ENCODE peak calls at places on chromosomes 3 and 15, in eight cellular contexts. One of them, this sample, is unnamed. For H3K27me3 and H3K4me1, the result is how much of the 10 kb centered on the place peaks cover.

GRCh38 chr3:12553921-12554391 is 2.9 kb upstream of the MKRN2 start:
- DNase-seq in psoas muscle: peak
- DNase-seq in SJSA1: peak
- DNase-seq in cardiac muscle cell: no peak
- DNase-seq in BE2C: peak
- DNase-seq in vagina: no peak
- DNase-seq in adrenal gland: peak
- DNase-seq in neuronal stem cell: no peak
- DNase-seq in this sample: no peak

GRCh38 chr3:165827233-165827632 is 10.0 kb downstream of the BCHE start:
- DNase-seq in psoas muscle: no peak
- DNase-seq in SJSA1: no peak
- DNase-seq in cardiac muscle cell: no peak
- DNase-seq in BE2C: no peak
- DNase-seq in vagina: no peak
- DNase-seq in adrenal gland: no peak
- DNase-seq in neuronal stem cell: no peak
- DNase-seq in this sample: no peak

GRCh38 chr3:42692667-42693529 is 7.6 kb downstream of the KLHL40 start:
- DNase-seq in psoas muscle: no peak
- DNase-seq in SJSA1: no peak
- DNase-seq in cardiac muscle cell: no peak
- DNase-seq in BE2C: no peak
- DNase-seq in vagina: no peak
- DNase-seq in adrenal gland: no peak
- DNase-seq in neuronal stem cell: no peak
- DNase-seq in this sample: no peak

GRCh38 chr3:49276475-49277356 is at the start of gene C3orf62:
- DNase-seq in psoas muscle: peak
- DNase-seq in SJSA1: peak
- DNase-seq in cardiac muscle cell: peak
- DNase-seq in BE2C: peak
- DNase-seq in vagina: peak
- DNase-seq in adrenal gland: peak
- DNase-seq in neuronal stem cell: no peak
- DNase-seq in this sample: peak

GRCh38 chr3:58899953-58900298 is 149.9 kb downstream of the CFAP20DC start:
- DNase-seq in psoas muscle: no peak
- DNase-seq in SJSA1: no peak
- DNase-seq in cardiac muscle cell: no peak
- DNase-seq in BE2C: no peak
- DNase-seq in vagina: no peak
- DNase-seq in adrenal gland: no peak
- DNase-seq in neuronal stem cell: no peak
- DNase-seq in this sample: no peak

GRCh38 chr3:8982509-8982908 is 19.2 kb upstream of the RAD18 start:
- DNase-seq in psoas muscle: no peak
- DNase-seq in SJSA1: no peak
- DNase-seq in cardiac muscle cell: no peak
- DNase-seq in BE2C: no peak
- DNase-seq in vagina: peak
- DNase-seq in adrenal gland: peak
- DNase-seq in neuronal stem cell: no peak
- DNase-seq in this sample: no peak

GRCh38 chr15:74609938-74610301 is 5.7 kb upstream of the CLK3 start:
- DNase-seq in psoas muscle: no peak
- DNase-seq in SJSA1: no peak
- DNase-seq in cardiac muscle cell: no peak
- DNase-seq in BE2C: no peak
- DNase-seq in vagina: no peak
- DNase-seq in adrenal gland: no peak
- DNase-seq in neuronal stem cell: no peak
- DNase-seq in this sample: no peak

GRCh38 chr15:94412979-94413741 is 181.8 kb downstream of the MCTP2 start:
- DNase-seq in psoas muscle: no peak
- DNase-seq in SJSA1: no peak
- DNase-seq in cardiac muscle cell: peak
- DNase-seq in BE2C: no peak
- DNase-seq in vagina: no peak
- DNase-seq in adrenal gland: no peak
- DNase-seq in neuronal stem cell: peak
- DNase-seq in this sample: no peak

GRCh38 chr3:115788921-115789470 is 165.7 kb downstream of the GAP43 start:
- DNase-seq in psoas muscle: no peak
- DNase-seq in SJSA1: peak
- DNase-seq in cardiac muscle cell: no peak
- DNase-seq in BE2C: no peak
- DNase-seq in vagina: no peak
- DNase-seq in adrenal gland: no peak
- DNase-seq in neuronal stem cell: no peak
- DNase-seq in this sample: no peak

GRCh38 chr3:14587733-14588360 is 47.7 kb upstream of the GRIP2 start:
- DNase-seq in psoas muscle: no peak
- DNase-seq in SJSA1: peak
- DNase-seq in cardiac muscle cell: no peak
- DNase-seq in BE2C: no peak
- DNase-seq in vagina: no peak
- DNase-seq in adrenal gland: no peak
- DNase-seq in neuronal stem cell: no peak
- DNase-seq in this sample: no peak

GRCh38 chr3:159964166-159964973 is 24.3 kb upstream of the IL12A start:
- DNase-seq in psoas muscle: no peak
- DNase-seq in SJSA1: peak
- DNase-seq in cardiac muscle cell: no peak
- DNase-seq in BE2C: no peak
- DNase-seq in vagina: no peak
- DNase-seq in adrenal gland: no peak
- DNase-seq in neuronal stem cell: no peak
- DNase-seq in this sample: no peak

GRCh38 chr15:67784057-67784781 is 41.1 kb upstream of the SKOR1 start:
- DNase-seq in psoas muscle: no peak
- DNase-seq in SJSA1: no peak
- DNase-seq in cardiac muscle cell: no peak
- DNase-seq in BE2C: no peak
- DNase-seq in vagina: no peak
- DNase-seq in adrenal gland: no peak
- DNase-seq in neuronal stem cell: no peak
- DNase-seq in this sample: no peak

GRCh38 chr3:180690061-180690460 is 10.8 kb upstream of the CCDC39 start:
- DNase-seq in psoas muscle: no peak
- DNase-seq in SJSA1: no peak
- DNase-seq in cardiac muscle cell: no peak
- DNase-seq in BE2C: no peak
- DNase-seq in vagina: no peak
- DNase-seq in adrenal gland: no peak
- DNase-seq in neuronal stem cell: no peak
- DNase-seq in this sample: no peak

GRCh38 chr3:28267984-28268849 is 26.8 kb downstream of the CMC1 start:
- DNase-seq in psoas muscle: no peak
- DNase-seq in SJSA1: no peak
- DNase-seq in cardiac muscle cell: no peak
- DNase-seq in BE2C: no peak
- DNase-seq in vagina: no peak
- DNase-seq in adrenal gland: peak
- DNase-seq in neuronal stem cell: no peak
- DNase-seq in this sample: no peak

GRCh38 chr3:7630351-7630911 is 769.5 kb downstream of the GRM7 start:
- DNase-seq in psoas muscle: no peak
- DNase-seq in SJSA1: peak
- DNase-seq in cardiac muscle cell: no peak
- DNase-seq in BE2C: peak
- DNase-seq in vagina: no peak
- DNase-seq in adrenal gland: no peak
- DNase-seq in neuronal stem cell: no peak
- DNase-seq in this sample: no peak

GRCh38 chr3:131277836-131278497 is 103.6 kb upstream of the NUDT16 start:
- DNase-seq in psoas muscle: no peak
- DNase-seq in SJSA1: peak
- DNase-seq in cardiac muscle cell: no peak
- DNase-seq in BE2C: no peak
- DNase-seq in vagina: no peak
- DNase-seq in adrenal gland: no peak
- DNase-seq in neuronal stem cell: no peak
- DNase-seq in this sample: no peak

GRCh38 chr3:123883656-123884257 is 375 bp downstream of the MYLK start:
- DNase-seq in psoas muscle: peak
- DNase-seq in SJSA1: no peak
- DNase-seq in cardiac muscle cell: peak
- DNase-seq in BE2C: no peak
- DNase-seq in vagina: no peak
- DNase-seq in adrenal gland: peak
- DNase-seq in neuronal stem cell: peak
- DNase-seq in this sample: no peak

GRCh38 chr3:123884258-123884831 is at the start of gene MYLK:
- DNase-seq in psoas muscle: peak
- DNase-seq in SJSA1: peak
- DNase-seq in cardiac muscle cell: peak
- DNase-seq in BE2C: peak
- DNase-seq in vagina: no peak
- DNase-seq in adrenal gland: peak
- DNase-seq in neuronal stem cell: peak
- DNase-seq in this sample: peak

GRCh38 chr3:123881771-123882170 is 2.4 kb downstream of the MYLK start:
- DNase-seq in psoas muscle: no peak
- DNase-seq in SJSA1: no peak
- DNase-seq in cardiac muscle cell: no peak
- DNase-seq in BE2C: no peak
- DNase-seq in vagina: no peak
- DNase-seq in adrenal gland: no peak
- DNase-seq in neuronal stem cell: no peak
- DNase-seq in this sample: no peak

GRCh38 chr3:123884993-123885392 is 861 bp upstream of the MYLK start:
- DNase-seq in psoas muscle: no peak
- DNase-seq in SJSA1: no peak
- DNase-seq in cardiac muscle cell: no peak
- DNase-seq in BE2C: no peak
- DNase-seq in vagina: no peak
- DNase-seq in adrenal gland: no peak
- DNase-seq in neuronal stem cell: no peak
- DNase-seq in this sample: no peak

DNA sequence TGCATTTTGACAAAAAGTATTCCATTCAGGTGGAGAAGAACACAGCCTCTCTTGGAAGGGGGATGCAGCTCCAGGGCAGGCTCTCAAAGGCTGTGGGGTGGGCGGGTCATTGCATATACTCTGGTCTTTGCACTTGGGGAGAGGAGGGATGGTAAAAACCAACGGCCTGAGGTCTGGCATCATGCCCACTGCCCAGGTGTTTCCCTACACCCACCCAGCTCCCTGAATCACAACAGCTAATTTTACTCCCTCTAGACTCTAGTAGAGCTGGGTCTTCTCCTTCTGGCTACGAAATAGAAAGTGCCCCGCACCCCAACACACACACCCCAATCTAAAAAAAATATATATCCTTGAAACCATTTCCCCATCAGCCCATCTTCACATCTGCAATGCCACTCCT is 1.0 kb downstream of the MYLK start:
- DNase-seq in psoas muscle: no peak
- DNase-seq in SJSA1: no peak
- DNase-seq in cardiac muscle cell: no peak
- DNase-seq in BE2C: no peak
- DNase-seq in vagina: no peak
- DNase-seq in adrenal gland: no peak
- DNase-seq in neuronal stem cell: no peak
- DNase-seq in this sample: no peak
- H3K27me3 ChIP-seq in psoas muscle: under half
- H3K27me3 ChIP-seq in SJSA1: under half
- H3K27me3 ChIP-seq in cardiac muscle cell: under half
- H3K27me3 ChIP-seq in BE2C: under half
- H3K27me3 ChIP-seq in vagina: under half
- H3K27me3 ChIP-seq in adrenal gland: under half
- H3K27me3 ChIP-seq in neuronal stem cell: under half
- H3K27me3 ChIP-seq in this sample: under half

GRCh38 chr3:128488995-128489859 is 3.8 kb downstream of the GATA2 start:
- DNase-seq in psoas muscle: peak
- DNase-seq in SJSA1: peak
- DNase-seq in cardiac muscle cell: peak
- DNase-seq in BE2C: peak
- DNase-seq in vagina: no peak
- DNase-seq in adrenal gland: peak
- DNase-seq in neuronal stem cell: no peak
- DNase-seq in this sample: no peak
- H3K4me1 ChIP-seq in psoas muscle: half or more
- H3K4me1 ChIP-seq in SJSA1: under half
- H3K4me1 ChIP-seq in cardiac muscle cell: under half
- H3K4me1 ChIP-seq in BE2C: under half
- H3K4me1 ChIP-seq in vagina: half or more
- H3K4me1 ChIP-seq in adrenal gland: under half
- H3K4me1 ChIP-seq in neuronal stem cell: under half
- H3K4me1 ChIP-seq in this sample: under half

GRCh38 chr15:33639968-33640367 is 328.3 kb upstream of the CHRM5 start:
- DNase-seq in psoas muscle: no peak
- DNase-seq in SJSA1: no peak
- DNase-seq in cardiac muscle cell: no peak
- DNase-seq in BE2C: peak
- DNase-seq in vagina: no peak
- DNase-seq in adrenal gland: no peak
- DNase-seq in neuronal stem cell: no peak
- DNase-seq in this sample: no peak
- H3K27me3 ChIP-seq in psoas muscle: under half
- H3K27me3 ChIP-seq in SJSA1: half or more
- H3K27me3 ChIP-seq in cardiac muscle cell: under half
- H3K27me3 ChIP-seq in BE2C: under half
- H3K27me3 ChIP-seq in vagina: under half
- H3K27me3 ChIP-seq in adrenal gland: under half
- H3K27me3 ChIP-seq in neuronal stem cell: under half
- H3K27me3 ChIP-seq in this sample: under half

DNA sequence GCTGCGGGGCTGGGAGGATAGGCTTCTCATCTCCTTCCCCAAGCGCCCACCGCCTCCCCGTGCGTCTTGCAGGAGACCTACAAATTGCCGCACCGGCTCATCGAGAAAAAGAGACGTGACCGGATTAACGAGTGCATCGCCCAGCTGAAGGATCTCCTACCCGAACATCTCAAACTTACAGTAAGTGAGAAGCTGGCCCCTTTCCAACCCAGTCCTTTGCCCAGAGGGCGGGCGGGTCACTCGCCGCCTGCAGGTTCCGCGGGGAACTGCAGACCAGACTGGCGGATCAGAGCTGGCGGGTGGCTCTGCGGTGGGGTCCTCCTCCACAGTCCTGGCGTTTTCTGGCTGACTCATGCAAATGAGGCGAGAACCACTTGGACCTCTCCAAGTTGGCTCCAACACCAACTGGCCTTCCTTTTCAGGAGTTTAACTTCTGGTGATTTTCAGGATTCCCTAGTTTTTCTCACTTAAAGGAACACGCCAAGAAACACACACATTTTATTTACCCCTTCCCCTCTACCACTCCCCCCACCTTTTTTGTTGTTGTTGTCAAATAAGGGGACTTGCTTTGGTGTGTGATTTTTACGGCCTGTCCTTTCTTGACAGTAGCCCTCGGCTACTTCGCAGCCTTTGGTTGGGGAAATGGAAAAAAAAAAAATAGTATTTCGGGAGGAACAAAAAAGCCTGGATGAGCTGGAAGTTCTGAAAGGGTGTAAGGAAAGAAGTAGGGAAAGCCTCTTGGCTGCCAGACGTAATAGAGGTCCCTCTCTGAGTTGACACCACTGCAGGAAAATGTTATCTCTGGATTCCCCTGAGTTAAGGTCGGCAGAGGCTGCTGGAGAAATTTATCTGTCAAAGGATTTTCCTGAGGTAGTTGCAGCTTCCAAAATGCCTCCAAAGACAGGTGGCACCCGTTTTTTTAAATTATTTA is 1.3 kb downstream of the BHLHE40 start:
- DNase-seq in psoas muscle: peak
- DNase-seq in SJSA1: peak
- DNase-seq in cardiac muscle cell: peak
- DNase-seq in BE2C: peak
- DNase-seq in vagina: peak
- DNase-seq in adrenal gland: peak
- DNase-seq in neuronal stem cell: peak
- DNase-seq in this sample: no peak
- H3K4me1 ChIP-seq in psoas muscle: under half
- H3K4me1 ChIP-seq in SJSA1: half or more
- H3K4me1 ChIP-seq in cardiac muscle cell: under half
- H3K4me1 ChIP-seq in BE2C: under half
- H3K4me1 ChIP-seq in vagina: half or more
- H3K4me1 ChIP-seq in adrenal gland: under half
- H3K4me1 ChIP-seq in neuronal stem cell: under half
- H3K4me1 ChIP-seq in this sample: under half